ENCODE peak calls at places on chromosomes 1 and 21, in six cellular contexts. One of them, this sample, is unnamed.

GRCh38 chr1:85048296-85049064 is at the start of gene MCOLN3:
- DNase-seq in H9: peak
- DNase-seq in dorsolateral prefrontal cortex: no peak
- DNase-seq in A549: peak
- DNase-seq in GM13977: peak
- DNase-seq in RWPE1: peak
- DNase-seq in this sample: no peak

GRCh38 chr1:54273092-54273836 is 73.3 kb downstream of the MRPL37 start:
- DNase-seq in H9: peak
- DNase-seq in dorsolateral prefrontal cortex: peak
- DNase-seq in A549: no peak
- DNase-seq in GM13977: no peak
- DNase-seq in RWPE1: no peak
- DNase-seq in this sample: peak

GRCh38 chr1:153774780-153775431 is at the start of gene SLC27A3:
- DNase-seq in H9: peak
- DNase-seq in dorsolateral prefrontal cortex: peak
- DNase-seq in A549: no peak
- DNase-seq in GM13977: peak
- DNase-seq in RWPE1: peak
- DNase-seq in this sample: no peak

GRCh38 chr1:205812271-205812877 is 624 bp downstream of the SLC41A1 start:
- DNase-seq in H9: peak
- DNase-seq in dorsolateral prefrontal cortex: no peak
- DNase-seq in A549: no peak
- DNase-seq in GM13977: peak
- DNase-seq in RWPE1: peak
- DNase-seq in this sample: no peak

GRCh38 chr1:112906155-112906698 is 49.8 kb downstream of the SLC16A1 start:
- DNase-seq in H9: no peak
- DNase-seq in dorsolateral prefrontal cortex: no peak
- DNase-seq in A549: no peak
- DNase-seq in GM13977: no peak
- DNase-seq in RWPE1: no peak
- DNase-seq in this sample: no peak

GRCh38 chr1:205375816-205376545 is 19.3 kb upstream of the KLHDC8A start:
- DNase-seq in H9: peak
- DNase-seq in dorsolateral prefrontal cortex: no peak
- DNase-seq in A549: peak
- DNase-seq in GM13977: no peak
- DNase-seq in RWPE1: peak
- DNase-seq in this sample: peak

GRCh38 chr1:215551806-215552205 is 15.3 kb upstream of the KCTD3 start:
- DNase-seq in H9: no peak
- DNase-seq in dorsolateral prefrontal cortex: no peak
- DNase-seq in A549: no peak
- DNase-seq in GM13977: no peak
- DNase-seq in RWPE1: no peak
- DNase-seq in this sample: no peak

GRCh38 chr1:237146247-237146646 is 104.3 kb downstream of the RYR2 start:
- DNase-seq in H9: no peak
- DNase-seq in dorsolateral prefrontal cortex: no peak
- DNase-seq in A549: no peak
- DNase-seq in GM13977: no peak
- DNase-seq in RWPE1: no peak
- DNase-seq in this sample: no peak

GRCh38 chr1:229434641-229435051 is 752 bp upstream of the ACTA1 start:
- DNase-seq in H9: peak
- DNase-seq in dorsolateral prefrontal cortex: no peak
- DNase-seq in A549: no peak
- DNase-seq in GM13977: no peak
- DNase-seq in RWPE1: no peak
- DNase-seq in this sample: no peak

GRCh38 chr1:185846672-185847440 is 112.7 kb downstream of the HMCN1 start:
- DNase-seq in H9: no peak
- DNase-seq in dorsolateral prefrontal cortex: no peak
- DNase-seq in A549: no peak
- DNase-seq in GM13977: no peak
- DNase-seq in RWPE1: no peak
- DNase-seq in this sample: peak

GRCh38 chr1:29649375-29650040 is 413.2 kb downstream of the PTPRU start:
- DNase-seq in H9: peak
- DNase-seq in dorsolateral prefrontal cortex: peak
- DNase-seq in A549: peak
- DNase-seq in GM13977: no peak
- DNase-seq in RWPE1: peak
- DNase-seq in this sample: peak

GRCh38 chr1:246602194-246602593 is 35.9 kb downstream of the CNST start:
- DNase-seq in H9: no peak
- DNase-seq in dorsolateral prefrontal cortex: no peak
- DNase-seq in A549: no peak
- DNase-seq in GM13977: no peak
- DNase-seq in RWPE1: no peak
- DNase-seq in this sample: peak

GRCh38 chr21:34791776-34792503 is 123.1 kb downstream of the CLIC6 start:
- DNase-seq in H9: peak
- DNase-seq in dorsolateral prefrontal cortex: no peak
- DNase-seq in A549: no peak
- DNase-seq in GM13977: no peak
- DNase-seq in RWPE1: no peak
- DNase-seq in this sample: no peak

GRCh38 chr1:162276493-162276892 is 100.2 kb downstream of the SPATA46 start:
- DNase-seq in H9: no peak
- DNase-seq in dorsolateral prefrontal cortex: no peak
- DNase-seq in A549: peak
- DNase-seq in GM13977: peak
- DNase-seq in RWPE1: peak
- DNase-seq in this sample: peak

GRCh38 chr1:109984190-109984455 is 442 bp upstream of the AHCYL1 start:
- DNase-seq in H9: no peak
- DNase-seq in dorsolateral prefrontal cortex: no peak
- DNase-seq in A549: peak
- DNase-seq in GM13977: peak
- DNase-seq in RWPE1: no peak
- DNase-seq in this sample: no peak

GRCh38 chr1:183310753-183311465 is 107.3 kb downstream of the NMNAT2 start:
- DNase-seq in H9: no peak
- DNase-seq in dorsolateral prefrontal cortex: no peak
- DNase-seq in A549: no peak
- DNase-seq in GM13977: no peak
- DNase-seq in RWPE1: no peak
- DNase-seq in this sample: peak

GRCh38 chr21:34345091-34345871 is 18.5 kb upstream of the KCNE2 start:
- DNase-seq in H9: no peak
- DNase-seq in dorsolateral prefrontal cortex: no peak
- DNase-seq in A549: no peak
- DNase-seq in GM13977: no peak
- DNase-seq in RWPE1: no peak
- DNase-seq in this sample: peak

GRCh38 chr1:154497026-154497806 is 4.8 kb upstream of the TDRD10 start:
- DNase-seq in H9: no peak
- DNase-seq in dorsolateral prefrontal cortex: no peak
- DNase-seq in A549: no peak
- DNase-seq in GM13977: peak
- DNase-seq in RWPE1: no peak
- DNase-seq in this sample: no peak

GRCh38 chr1:156743367-156744302 is 2.7 kb upstream of the MRPL24 start:
- DNase-seq in H9: no peak
- DNase-seq in dorsolateral prefrontal cortex: no peak
- DNase-seq in A549: no peak
- DNase-seq in GM13977: no peak
- DNase-seq in RWPE1: no peak
- DNase-seq in this sample: no peak

GRCh38 chr1:162230096-162230495 is 146.6 kb downstream of the SPATA46 start:
- DNase-seq in H9: peak
- DNase-seq in dorsolateral prefrontal cortex: no peak
- DNase-seq in A549: peak
- DNase-seq in GM13977: no peak
- DNase-seq in RWPE1: no peak
- DNase-seq in this sample: no peak

GRCh38 chr1:99557556-99558256 is 88.2 kb upstream of the PALMD start:
- DNase-seq in H9: no peak
- DNase-seq in dorsolateral prefrontal cortex: no peak
- DNase-seq in A549: no peak
- DNase-seq in GM13977: no peak
- DNase-seq in RWPE1: peak
- DNase-seq in this sample: peak

GRCh38 chr1:234994411-234995295 is 134.0 kb downstream of the TOMM20 start:
- DNase-seq in H9: no peak
- DNase-seq in dorsolateral prefrontal cortex: no peak
- DNase-seq in A549: no peak
- DNase-seq in GM13977: no peak
- DNase-seq in RWPE1: no peak
- DNase-seq in this sample: no peak

GRCh38 chr1:67801903-67802302 is 31.4 kb downstream of the GNG12 start:
- DNase-seq in H9: no peak
- DNase-seq in dorsolateral prefrontal cortex: no peak
- DNase-seq in A549: no peak
- DNase-seq in GM13977: no peak
- DNase-seq in RWPE1: no peak
- DNase-seq in this sample: peak

GRCh38 chr1:231240531-231240882 is 505 bp upstream of the GNPAT start:
- DNase-seq in H9: no peak
- DNase-seq in dorsolateral prefrontal cortex: no peak
- DNase-seq in A549: no peak
- DNase-seq in GM13977: no peak
- DNase-seq in RWPE1: peak
- DNase-seq in this sample: no peak

GRCh38 chr1:222616535-222616934 is 1.4 kb upstream of the MIA3 start:
- DNase-seq in H9: no peak
- DNase-seq in dorsolateral prefrontal cortex: no peak
- DNase-seq in A549: peak
- DNase-seq in GM13977: no peak
- DNase-seq in RWPE1: no peak
- DNase-seq in this sample: peak

GRCh38 chr1:232486006-232486405 is 143.9 kb downstream of the SIPA1L2 start:
- DNase-seq in H9: no peak
- DNase-seq in dorsolateral prefrontal cortex: no peak
- DNase-seq in A549: no peak
- DNase-seq in GM13977: no peak
- DNase-seq in RWPE1: no peak
- DNase-seq in this sample: no peak

GRCh38 chr1:160115545-160116276 is at the start of gene ATP1A2:
- DNase-seq in H9: peak
- DNase-seq in dorsolateral prefrontal cortex: no peak
- DNase-seq in A549: no peak
- DNase-seq in GM13977: no peak
- DNase-seq in RWPE1: no peak
- DNase-seq in this sample: no peak

GRCh38 chr1:25799758-25800537 is at the start of gene SELENON:
- DNase-seq in H9: peak
- DNase-seq in dorsolateral prefrontal cortex: no peak
- DNase-seq in A549: no peak
- DNase-seq in GM13977: peak
- DNase-seq in RWPE1: peak
- DNase-seq in this sample: no peak

GRCh38 chr1:34840426-34840825 is 19.1 kb downstream of the SMIM12 start:
- DNase-seq in H9: peak
- DNase-seq in dorsolateral prefrontal cortex: no peak
- DNase-seq in A549: no peak
- DNase-seq in GM13977: no peak
- DNase-seq in RWPE1: no peak
- DNase-seq in this sample: no peak

GRCh38 chr1:176448340-176448739 is 14.6 kb upstream of the PAPPA2 start:
- DNase-seq in H9: no peak
- DNase-seq in dorsolateral prefrontal cortex: no peak
- DNase-seq in A549: no peak
- DNase-seq in GM13977: no peak
- DNase-seq in RWPE1: peak
- DNase-seq in this sample: no peak

GRCh38 chr1:65105596-65105995 is 42.4 kb upstream of the AK4 start:
- DNase-seq in H9: no peak
- DNase-seq in dorsolateral prefrontal cortex: no peak
- DNase-seq in A549: no peak
- DNase-seq in GM13977: no peak
- DNase-seq in RWPE1: peak
- DNase-seq in this sample: no peak

DNA sequence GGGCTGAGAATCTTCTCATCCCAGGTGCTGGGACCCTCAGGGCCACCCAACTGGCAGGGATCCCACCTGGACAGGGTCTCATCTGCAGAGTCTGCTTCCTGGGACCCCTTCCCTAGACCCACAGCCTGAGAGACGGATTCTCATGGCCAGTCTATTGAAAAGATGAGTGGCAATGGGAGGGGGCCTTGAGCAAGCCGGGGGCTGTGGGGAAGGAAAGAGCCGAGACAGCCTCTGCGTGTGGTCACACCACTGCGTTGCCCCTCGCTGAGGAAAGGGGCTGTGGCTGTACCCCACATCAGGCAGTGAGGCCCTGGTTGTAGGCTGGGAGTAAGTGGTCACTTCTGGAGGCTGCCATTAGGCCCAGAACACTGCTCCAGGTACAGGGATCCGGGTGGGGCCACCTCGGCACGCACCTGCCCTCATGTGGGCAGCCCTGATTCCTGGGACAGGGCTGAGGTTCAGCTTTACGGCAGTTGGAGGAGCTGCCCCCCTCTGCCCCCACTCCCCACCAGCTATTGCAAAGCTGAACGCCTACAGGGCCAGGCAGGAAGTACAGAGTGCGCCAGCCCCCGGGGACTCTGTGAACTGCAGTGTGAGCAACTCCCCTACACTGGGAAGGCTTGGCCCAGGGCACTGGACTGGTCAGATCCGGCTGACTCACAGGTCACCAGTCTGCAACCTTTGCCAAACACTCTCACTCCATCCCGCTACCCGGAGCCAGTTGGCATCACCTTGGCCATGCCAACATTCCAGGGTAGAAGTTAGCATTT is 106.9 kb downstream of the RIPK4 start:
- DNase-seq in H9: no peak
- DNase-seq in dorsolateral prefrontal cortex: no peak
- DNase-seq in A549: peak
- DNase-seq in GM13977: no peak
- DNase-seq in RWPE1: no peak
- DNase-seq in this sample: no peak
- TF ChIP-seq CTCF in H9: no peak
- TF ChIP-seq CTCF in dorsolateral prefrontal cortex: no peak
- TF ChIP-seq CTCF in A549: no peak
- TF ChIP-seq CTCF in GM13977: no peak
- TF ChIP-seq CTCF in RWPE1: no peak
- TF ChIP-seq CTCF in this sample: peak

GRCh38 chr1:5419501-5419900 is 572.7 kb downstream of the NPHP4 start:
- DNase-seq in H9: no peak
- DNase-seq in dorsolateral prefrontal cortex: no peak
- DNase-seq in A549: no peak
- DNase-seq in GM13977: no peak
- DNase-seq in RWPE1: no peak
- DNase-seq in this sample: no peak
- TF ChIP-seq CTCF in H9: no peak
- TF ChIP-seq CTCF in dorsolateral prefrontal cortex: no peak
- TF ChIP-seq CTCF in A549: no peak
- TF ChIP-seq CTCF in GM13977: no peak
- TF ChIP-seq CTCF in RWPE1: no peak
- TF ChIP-seq CTCF in this sample: no peak

GRCh38 chr1:50750021-50750619 is 209.9 kb downstream of the FAF1 start:
- DNase-seq in H9: no peak
- DNase-seq in dorsolateral prefrontal cortex: no peak
- DNase-seq in A549: peak
- DNase-seq in GM13977: no peak
- DNase-seq in RWPE1: peak
- DNase-seq in this sample: peak
- TF ChIP-seq CTCF in H9: peak
- TF ChIP-seq CTCF in dorsolateral prefrontal cortex: peak
- TF ChIP-seq CTCF in A549: peak
- TF ChIP-seq CTCF in GM13977: peak
- TF ChIP-seq CTCF in RWPE1: peak
- TF ChIP-seq CTCF in this sample: peak

GRCh38 chr1:209506101-209506500 is 77.4 kb upstream of the CAMK1G start:
- DNase-seq in H9: no peak
- DNase-seq in dorsolateral prefrontal cortex: no peak
- DNase-seq in A549: no peak
- DNase-seq in GM13977: no peak
- DNase-seq in RWPE1: no peak
- DNase-seq in this sample: no peak
- TF ChIP-seq CTCF in H9: no peak
- TF ChIP-seq CTCF in dorsolateral prefrontal cortex: no peak
- TF ChIP-seq CTCF in A549: no peak
- TF ChIP-seq CTCF in GM13977: no peak
- TF ChIP-seq CTCF in RWPE1: no peak
- TF ChIP-seq CTCF in this sample: no peak